ENCODE peak calls at places on chromosomes 13 and 19, in ten cellular contexts. C is A549; R is neural progenitor cell; Z is adipocyte; N is effector memory CD4-positive, alpha-beta T cell; M is ascending aorta; G is esophagus muscularis mucosa; D is thoracic aorta; Y is IMR-90; Q is left ventricle myocardium inferior. S is an unnamed sample. For H3K4me1, the result is how much of the 10 kb centered on the place peaks cover.

GRCh38 chr19:47610902-47611301 is 2.0 kb downstream of the BICRA start:
- DNase-seq in C (peak), R (no peak), Z (peak), N (no peak), M (no peak), G (no peak), D (no peak), Y (no peak), Q (no peak), S (no peak)

GRCh38 chr13:31227063-31227462 is 27.3 kb downstream of the B3GLCT start:
- DNase-seq in C (no peak), R (no peak), Z (no peak), N (no peak), M (no peak), G (no peak), D (no peak), Y (peak), Q (no peak), S (no peak)

GRCh38 chr19:3477506-3477905 is 2.8 kb downstream of the SMIM24 start:
- DNase-seq in C (no peak), R (no peak), Z (no peak), N (no peak), M (no peak), G (no peak), D (no peak), Y (no peak), Q (no peak), S (no peak)

GRCh38 chr19:41426952-41427646 is at the start of gene B3GNT8:
- DNase-seq in C (no peak), R (peak), Z (peak), N (peak), M (peak), G (peak), D (peak), Y (peak), Q (peak), S (peak)

GRCh38 chr13:91169641-91170040 is 177.8 kb upstream of the MIR17HG start:
- DNase-seq in C (no peak), R (peak), Z (no peak), N (no peak), M (no peak), G (no peak), D (no peak), Y (no peak), Q (no peak), S (no peak)

GRCh38 chr13:30143671-30144400 is 163.5 kb downstream of the KATNAL1 start:
- DNase-seq in C (no peak), R (no peak), Z (peak), N (no peak), M (no peak), G (no peak), D (no peak), Y (peak), Q (no peak), S (no peak)

GRCh38 chr13:71852082-71852481 is 14.9 kb downstream of the DACH1 start:
- DNase-seq in C (no peak), R (peak), Z (no peak), N (no peak), M (no peak), G (no peak), D (no peak), Y (no peak), Q (no peak), S (no peak)

GRCh38 chr13:62085832-62086231 is 670.2 kb upstream of the PCDH20 start:
- DNase-seq in C (no peak), R (no peak), Z (no peak), N (no peak), M (no peak), G (no peak), D (no peak), Y (no peak), Q (no peak), S (no peak)

GRCh38 chr19:35805518-35806102 is 7.0 kb downstream of the PRODH2 start:
- DNase-seq in C (no peak), R (no peak), Z (no peak), N (no peak), M (no peak), G (no peak), D (no peak), Y (no peak), Q (no peak), S (no peak)

GRCh38 chr19:7720351-7720750 is 11.6 kb downstream of the CLEC4G start:
- DNase-seq in C (no peak), R (no peak), Z (no peak), N (no peak), M (no peak), G (no peak), D (no peak), Y (no peak), Q (no peak), S (no peak)

GRCh38 chr19:1383311-1384084 is at the start of gene NDUFS7:
- DNase-seq in C (peak), R (peak), Z (peak), N (peak), M (peak), G (peak), D (peak), Y (peak), Q (peak), S (peak)

GRCh38 chr13:102440259-102440936 is 38.5 kb upstream of the FGF14 start:
- DNase-seq in C (no peak), R (no peak), Z (no peak), N (no peak), M (no peak), G (no peak), D (no peak), Y (no peak), Q (no peak), S (no peak)

GRCh38 chr13:102774210-102774560 is 599 bp upstream of the TEX30 start:
- DNase-seq in C (no peak), R (no peak), Z (no peak), N (no peak), M (no peak), G (no peak), D (no peak), Y (no peak), Q (no peak), S (no peak)

GRCh38 chr19:13033819-13034611 is 38.7 kb downstream of the NFIX start:
- DNase-seq in C (peak), R (peak), Z (peak), N (no peak), M (no peak), G (no peak), D (no peak), Y (peak), Q (peak), S (peak)

GRCh38 chr13:20428666-20429644 is 96.7 kb downstream of the CRYL1 start:
- DNase-seq in C (no peak), R (no peak), Z (no peak), N (no peak), M (no peak), G (peak), D (no peak), Y (peak), Q (no peak), S (no peak)

GRCh38 chr19:31908486-31909255 is 436.7 kb upstream of the ZNF507 start:
- DNase-seq in C (no peak), R (no peak), Z (no peak), N (no peak), M (no peak), G (peak), D (no peak), Y (no peak), Q (no peak), S (no peak)

GRCh38 chr19:52237771-52238400 is 31.5 kb upstream of the ZNF766 start:
- DNase-seq in C (peak), R (peak), Z (peak), N (peak), M (no peak), G (no peak), D (no peak), Y (peak), Q (peak), S (peak)

GRCh38 chr13:94968040-94968756 is 255.9 kb upstream of the SOX21 start:
- DNase-seq in C (peak), R (peak), Z (peak), N (no peak), M (no peak), G (no peak), D (no peak), Y (no peak), Q (no peak), S (no peak)

GRCh38 chr13:50708461-50708860 is 135.0 kb downstream of the DLEU7 start:
- DNase-seq in C (no peak), R (no peak), Z (no peak), N (no peak), M (no peak), G (no peak), D (no peak), Y (no peak), Q (no peak), S (no peak)

GRCh38 chr19:56670401-56670960 is 1.1 kb downstream of the ZNF835 start:
- DNase-seq in C (no peak), R (no peak), Z (no peak), N (no peak), M (no peak), G (no peak), D (no peak), Y (no peak), Q (no peak), S (no peak)

GRCh38 chr19:52898101-52898500 is 666 bp upstream of the ZNF320 start:
- DNase-seq in C (no peak), R (peak), Z (no peak), N (no peak), M (no peak), G (no peak), D (no peak), Y (no peak), Q (no peak), S (no peak)

GRCh38 chr13:79749985-79750551 is 269.1 kb downstream of the NDFIP2 start:
- DNase-seq in C (peak), R (peak), Z (peak), N (no peak), M (no peak), G (no peak), D (no peak), Y (peak), Q (peak), S (peak)

GRCh38 chr13:101875717-101876393 is 423.4 kb downstream of the ITGBL1 start:
- DNase-seq in C (peak), R (no peak), Z (peak), N (no peak), M (no peak), G (no peak), D (no peak), Y (peak), Q (no peak), S (no peak)

GRCh38 chr13:110319774-110320509 is 12.9 kb downstream of the COL4A2 start:
- DNase-seq in C (peak), R (no peak), Z (no peak), N (no peak), M (no peak), G (no peak), D (no peak), Y (peak), Q (no peak), S (no peak)

GRCh38 chr19:38224014-38224862 is at the start of gene DPF1:
- DNase-seq in C (peak), R (peak), Z (peak), N (peak), M (no peak), G (no peak), D (no peak), Y (peak), Q (peak), S (no peak)

GRCh38 chr13:46609726-46610125 is 56.8 kb downstream of the LRCH1 start:
- DNase-seq in C (no peak), R (no peak), Z (no peak), N (no peak), M (no peak), G (peak), D (no peak), Y (no peak), Q (no peak), S (no peak)

GRCh38 chr19:15439821-15440641 is 9.7 kb downstream of the WIZ start:
- DNase-seq in C (no peak), R (no peak), Z (no peak), N (no peak), M (no peak), G (no peak), D (no peak), Y (no peak), Q (no peak), S (peak)

GRCh38 chr19:35006342-35006998 is 6.3 kb downstream of the GRAMD1A start:
- DNase-seq in C (peak), R (no peak), Z (peak), N (no peak), M (no peak), G (no peak), D (no peak), Y (peak), Q (no peak), S (no peak)

GRCh38 chr13:34523401-34523800 is 418.7 kb upstream of the NBEA start:
- DNase-seq in C (no peak), R (no peak), Z (no peak), N (no peak), M (no peak), G (no peak), D (no peak), Y (no peak), Q (no peak), S (no peak)

DNA sequence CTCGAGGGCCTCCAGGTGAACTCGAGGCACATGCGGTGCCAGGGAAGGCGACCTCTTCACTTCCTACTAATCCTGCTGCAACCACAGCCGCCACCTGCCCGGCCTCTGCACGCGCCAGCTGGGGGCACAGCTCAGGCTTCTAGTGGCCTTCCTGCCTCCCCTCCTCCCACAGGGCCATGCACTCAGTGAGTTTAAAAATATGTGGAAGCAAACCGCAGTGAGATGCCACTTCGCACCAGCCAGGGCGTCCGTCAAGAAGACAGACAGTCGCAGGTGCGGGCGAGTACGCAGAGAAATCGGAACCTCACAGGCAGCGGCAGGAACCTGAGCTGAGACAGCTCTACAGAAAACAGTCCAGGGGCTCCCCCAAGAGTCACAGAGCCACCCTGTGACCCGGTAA is 10.4 kb downstream of the LMNB2 start:
- DNase-seq in C (no peak), R (no peak), Z (no peak), N (no peak), M (no peak), G (no peak), D (no peak), Y (no peak), Q (no peak), S (peak)
- H3K4me1 ChIP-seq in C (under half), R (under half), Z (under half), N (under half), M (under half), G (under half), D (under half), Y (under half), Q (under half), S (under half)

DNA sequence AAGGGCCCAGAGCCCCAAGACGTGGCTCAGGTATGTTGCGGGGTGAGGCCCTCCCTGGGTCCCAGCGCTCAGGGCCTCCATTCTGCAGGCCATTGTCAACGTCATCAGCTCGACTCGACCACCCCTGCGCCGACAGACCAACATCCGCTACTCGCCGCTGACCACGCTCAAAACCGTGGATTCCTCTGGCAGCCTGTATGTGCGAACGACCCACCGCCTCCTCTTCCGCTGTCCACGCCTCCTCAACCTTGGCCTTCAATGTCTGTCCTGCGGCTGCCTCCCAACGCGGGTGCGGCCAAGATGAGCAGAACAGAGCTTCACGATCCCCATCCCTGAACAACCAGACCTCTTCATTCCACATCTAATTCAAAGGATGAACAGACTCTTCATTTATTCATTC is 8.2 kb downstream of the RDH8 start:
- DNase-seq in C (no peak), R (no peak), Z (no peak), N (no peak), M (no peak), G (no peak), D (no peak), Y (no peak), Q (no peak), S (no peak)
- H3K4me1 ChIP-seq in C (under half), R (under half), Z (under half), N (under half), M (under half), G (under half), D (under half), Y (under half), Q (under half), S (under half)

DNA sequence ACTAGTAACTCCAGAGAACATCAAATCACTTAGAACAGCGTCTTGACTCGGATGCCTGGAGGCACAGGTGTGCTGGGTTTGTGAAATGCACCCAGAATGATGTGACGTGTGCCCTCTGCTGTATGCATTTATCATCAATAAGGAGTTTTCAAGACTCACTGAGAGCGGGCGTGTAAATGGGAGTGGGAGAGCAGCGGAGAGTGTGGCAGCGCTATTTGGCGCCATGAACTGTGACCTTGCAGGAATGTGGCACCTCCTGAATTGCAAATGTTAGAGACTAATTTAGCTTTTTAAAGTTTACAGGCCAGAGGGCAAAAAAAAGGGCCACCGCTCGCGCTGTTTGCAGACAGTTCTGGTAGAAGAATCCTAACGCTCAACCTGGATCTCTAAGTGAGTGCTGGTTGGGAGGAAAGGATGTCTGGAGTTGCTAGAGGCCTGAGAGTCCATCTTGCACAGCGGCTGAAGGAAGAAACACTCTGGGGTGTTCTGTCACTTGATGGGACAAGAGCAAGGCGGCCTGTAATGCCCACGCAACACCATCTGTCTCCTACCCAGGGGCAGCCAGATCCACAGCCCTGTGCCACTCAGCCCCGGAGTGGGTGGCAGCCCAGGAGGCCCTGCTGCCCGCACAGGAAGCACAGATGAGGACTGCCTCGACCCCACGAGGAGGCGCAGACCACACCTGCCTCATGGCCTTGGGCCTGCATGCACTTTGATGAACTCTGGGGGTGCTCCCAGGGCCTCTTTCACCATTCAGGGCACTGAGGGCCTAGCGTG is 19.7 kb downstream of the RANBP3 start:
- DNase-seq in C (no peak), R (no peak), Z (no peak), N (no peak), M (no peak), G (no peak), D (no peak), Y (no peak), Q (no peak), S (no peak)
- H3K4me1 ChIP-seq in C (under half), R (under half), Z (under half), N (half or more), M (half or more), G (half or more), D (under half), Y (half or more), Q (half or more), S (half or more)

GRCh38 chr19:19185853-19186728 is 5.9 kb downstream of the BORCS8 start:
- DNase-seq in C (peak), R (peak), Z (peak), N (peak), M (no peak), G (no peak), D (no peak), Y (peak), Q (no peak), S (no peak)
- H3K4me1 ChIP-seq in C (under half), R (under half), Z (under half), N (under half), M (under half), G (under half), D (under half), Y (under half), Q (under half), S (under half)